ENCODE peak calls at places on chromosomes 5 and 9, in ten cellular contexts. V is tibial nerve; S is Peyer's patch; W is CD8-positive, alpha-beta memory T cell; U is mesenchymal stem cell; O is stomach; G is transverse colon; H is H7; R is fibroblast of lung; Z is breast epithelium. I is an unnamed sample. For H3K36me3, the result is how much of the 10 kb centered on the place peaks cover.

GRCh38 chr5:1315709-1316587 is 21.1 kb upstream of the TERT start:
- DNase-seq in V (no peak), S (peak), W (peak), U (no peak), O (peak), G (peak), H (peak), R (peak), Z (peak), I (no peak)

GRCh38 chr5:1786621-1787471 is 12.8 kb downstream of the MRPL36 start:
- DNase-seq in V (no peak), S (no peak), W (no peak), U (no peak), O (no peak), G (no peak), H (peak), R (no peak), Z (peak), I (no peak)

GRCh38 chr5:66080664-66081063 is 63.4 kb upstream of the SREK1 start:
- DNase-seq in V (no peak), S (no peak), W (no peak), U (no peak), O (no peak), G (no peak), H (no peak), R (peak), Z (no peak), I (no peak)

GRCh38 chr9:134601764-134602163 is 39.8 kb upstream of the COL5A1 start:
- DNase-seq in V (peak), S (peak), W (no peak), U (peak), O (no peak), G (no peak), H (no peak), R (peak), Z (no peak), I (no peak)

GRCh38 chr9:127905788-127906191 is 6.4 kb upstream of the ST6GALNAC6 start:
- DNase-seq in V (no peak), S (peak), W (peak), U (no peak), O (no peak), G (peak), H (peak), R (no peak), Z (no peak), I (no peak)

GRCh38 chr9:131140112-131140511 is 14.7 kb downstream of the NUP214 start:
- DNase-seq in V (no peak), S (no peak), W (no peak), U (no peak), O (no peak), G (no peak), H (no peak), R (no peak), Z (no peak), I (no peak)

GRCh38 chr5:171840066-171840465 is 54.4 kb downstream of the SMIM23 start:
- DNase-seq in V (no peak), S (no peak), W (no peak), U (no peak), O (no peak), G (no peak), H (peak), R (no peak), Z (no peak), I (no peak)

GRCh38 chr5:39570418-39571027 is 145.7 kb upstream of the DAB2 start:
- DNase-seq in V (no peak), S (no peak), W (no peak), U (peak), O (no peak), G (no peak), H (peak), R (peak), Z (no peak), I (no peak)

GRCh38 chr9:97555164-97555563 is 53.7 kb downstream of the TMOD1 start:
- DNase-seq in V (peak), S (no peak), W (no peak), U (no peak), O (no peak), G (no peak), H (peak), R (peak), Z (no peak), I (no peak)

GRCh38 chr5:180639743-180640300 is 9.6 kb downstream of the FLT4 start:
- DNase-seq in V (no peak), S (no peak), W (no peak), U (no peak), O (no peak), G (peak), H (no peak), R (no peak), Z (peak), I (no peak)

GRCh38 chr9:7259544-7260241 is 501.9 kb downstream of the KDM4C start:
- DNase-seq in V (no peak), S (no peak), W (no peak), U (no peak), O (no peak), G (no peak), H (peak), R (no peak), Z (no peak), I (no peak)

GRCh38 chr9:83062011-83062652 is 810 bp downstream of the RASEF start:
- DNase-seq in V (no peak), S (no peak), W (no peak), U (peak), O (peak), G (peak), H (peak), R (peak), Z (peak), I (no peak)

GRCh38 chr5:176162206-176162605 is 76.0 kb upstream of the SIMC1 start:
- DNase-seq in V (no peak), S (no peak), W (no peak), U (no peak), O (peak), G (no peak), H (no peak), R (no peak), Z (no peak), I (no peak)

GRCh38 chr5:33229216-33229615 is 211.5 kb upstream of the TARS1 start:
- DNase-seq in V (no peak), S (no peak), W (no peak), U (no peak), O (no peak), G (no peak), H (no peak), R (no peak), Z (no peak), I (no peak)

GRCh38 chr5:94972268-94972667 is 312.6 kb downstream of the MCTP1 start:
- DNase-seq in V (no peak), S (no peak), W (no peak), U (no peak), O (no peak), G (no peak), H (no peak), R (no peak), Z (no peak), I (no peak)

GRCh38 chr9:34454571-34455065 is 3.8 kb downstream of the FAM219A start:
- DNase-seq in V (no peak), S (no peak), W (no peak), U (peak), O (no peak), G (no peak), H (peak), R (peak), Z (no peak), I (no peak)

GRCh38 chr5:133287500-133287899 is 235.7 kb downstream of the HSPA4 start:
- DNase-seq in V (peak), S (peak), W (no peak), U (peak), O (peak), G (peak), H (peak), R (peak), Z (no peak), I (no peak)

GRCh38 chr9:127562841-127563523 is 49.1 kb upstream of the STXBP1 start:
- DNase-seq in V (no peak), S (no peak), W (no peak), U (peak), O (no peak), G (no peak), H (peak), R (peak), Z (no peak), I (no peak)

GRCh38 chr5:141947366-141947765 is 10.6 kb downstream of the PCDH12 start:
- DNase-seq in V (no peak), S (no peak), W (no peak), U (no peak), O (no peak), G (no peak), H (no peak), R (no peak), Z (no peak), I (no peak)

GRCh38 chr9:134455951-134456739 is 129.9 kb downstream of the RXRA start:
- DNase-seq in V (peak), S (peak), W (peak), U (peak), O (peak), G (peak), H (no peak), R (peak), Z (peak), I (peak)

GRCh38 chr5:94613583-94613982 is 4.8 kb downstream of the KIAA0825 start:
- DNase-seq in V (no peak), S (no peak), W (no peak), U (peak), O (no peak), G (no peak), H (peak), R (peak), Z (no peak), I (no peak)

GRCh38 chr9:117718701-117719100 is 14.5 kb downstream of the TLR4 start:
- DNase-seq in V (no peak), S (no peak), W (no peak), U (peak), O (no peak), G (no peak), H (no peak), R (no peak), Z (no peak), I (no peak)

GRCh38 chr9:134895849-134896833 is 15.5 kb downstream of the FCN2 start:
- DNase-seq in V (peak), S (peak), W (no peak), U (peak), O (peak), G (no peak), H (no peak), R (peak), Z (peak), I (no peak)

GRCh38 chr9:95935861-95936578 is 60.5 kb downstream of the ERCC6L2 start:
- DNase-seq in V (no peak), S (no peak), W (no peak), U (no peak), O (no peak), G (no peak), H (no peak), R (no peak), Z (no peak), I (no peak)

GRCh38 chr5:63094730-63095129 is 516.1 kb downstream of the LRRC70 start:
- DNase-seq in V (no peak), S (no peak), W (no peak), U (no peak), O (no peak), G (no peak), H (no peak), R (no peak), Z (no peak), I (no peak)

GRCh38 chr5:14208071-14209021 is 65.2 kb downstream of the TRIO start:
- DNase-seq in V (no peak), S (no peak), W (no peak), U (peak), O (no peak), G (peak), H (no peak), R (peak), Z (no peak), I (no peak)

GRCh38 chr5:153866176-153866575 is 172.5 kb downstream of the FAM114A2 start:
- DNase-seq in V (no peak), S (no peak), W (no peak), U (no peak), O (no peak), G (no peak), H (no peak), R (no peak), Z (no peak), I (no peak)

GRCh38 chr5:40288791-40289475 is 390.8 kb upstream of the PTGER4 start:
- DNase-seq in V (no peak), S (no peak), W (no peak), U (peak), O (no peak), G (no peak), H (no peak), R (peak), Z (no peak), I (no peak)

DNA sequence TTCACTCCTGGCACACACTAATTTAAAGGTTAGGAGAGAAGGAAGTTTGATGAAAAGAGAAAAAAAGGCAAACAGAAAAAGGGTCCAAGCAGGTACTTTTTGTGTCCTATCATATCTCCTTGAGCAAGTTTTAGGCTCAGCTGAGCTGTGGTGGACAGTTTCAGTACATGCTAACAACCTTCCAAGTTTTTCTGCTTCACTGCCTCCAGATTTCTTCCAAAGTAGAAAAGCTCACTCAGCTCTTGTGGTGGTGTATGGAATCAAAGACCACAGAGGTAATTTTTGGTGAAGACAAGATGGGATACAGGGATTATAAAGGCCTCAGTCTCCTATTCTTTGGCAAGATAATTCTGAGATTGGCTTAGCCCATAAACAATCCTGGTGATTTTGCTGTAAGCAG is 921.8 kb downstream of the NR2F1-AS1 start:
- DNase-seq in V (no peak), S (no peak), W (no peak), U (no peak), O (no peak), G (no peak), H (no peak), R (no peak), Z (no peak), I (no peak)
- H3K4me3 ChIP-seq in V (no peak), S (no peak), W (no peak), U (no peak), O (no peak), G (no peak), H (no peak), R (no peak), Z (no peak), I (no peak)

DNA sequence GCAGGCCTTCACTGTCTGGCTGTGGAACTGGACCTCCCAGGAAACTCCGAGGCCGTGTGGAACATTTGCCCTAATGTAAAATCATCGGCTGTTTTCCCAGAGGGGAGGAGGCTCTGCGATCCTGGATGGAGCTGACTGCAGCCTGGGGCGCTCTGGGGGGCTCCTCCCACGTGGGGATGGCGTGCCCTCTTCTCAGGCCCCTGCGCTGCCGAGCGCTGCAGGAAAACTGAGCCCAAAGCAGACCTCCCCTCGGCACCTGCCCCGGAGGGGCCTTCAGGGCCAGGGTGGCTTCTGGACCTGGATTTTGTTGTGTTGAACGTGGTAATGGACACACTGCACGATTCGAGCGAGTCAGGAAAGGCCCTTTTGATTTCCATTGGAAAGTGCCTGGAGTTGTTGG is 23.9 kb downstream of the HNRNPH1 start:
- DNase-seq in V (no peak), S (no peak), W (no peak), U (no peak), O (no peak), G (no peak), H (no peak), R (no peak), Z (no peak), I (no peak)
- H3K36me3 ChIP-seq in V (under half), S (half or more), W (under half), U (half or more), O (half or more), G (under half), H (under half), R (under half), Z (under half), I (under half)

GRCh38 chr5:6766558-6767191 is 53.4 kb downstream of the TENT4A start:
- DNase-seq in V (peak), S (no peak), W (no peak), U (peak), O (peak), G (peak), H (no peak), R (peak), Z (peak), I (peak)
- H3K4me3 ChIP-seq in V (no peak), S (no peak), W (no peak), U (no peak), O (peak), G (no peak), H (no peak), R (no peak), Z (no peak), I (no peak)

GRCh38 chr5:5475967-5476366 is 53.5 kb downstream of the ICE1 start:
- DNase-seq in V (no peak), S (no peak), W (no peak), U (no peak), O (no peak), G (no peak), H (no peak), R (no peak), Z (no peak), I (no peak)
- H3K36me3 ChIP-seq in V (under half), S (under half), W (under half), U (half or more), O (under half), G (under half), H (under half), R (under half), Z (under half), I (under half)

GRCh38 chr5:173327948-173328895 is at the start of gene STC2:
- DNase-seq in V (peak), S (no peak), W (no peak), U (peak), O (peak), G (peak), H (peak), R (peak), Z (peak), I (peak)
- H3K4me3 ChIP-seq in V (peak), S (peak), W (no peak), U (peak), O (peak), G (peak), H (peak), R (peak), Z (peak), I (peak)

GRCh38 chr5:138927979-138928378 is 52.8 kb upstream of the LRRTM2 start:
- DNase-seq in V (no peak), S (no peak), W (no peak), U (no peak), O (peak), G (peak), H (no peak), R (peak), Z (no peak), I (no peak)
- H3K36me3 ChIP-seq in V (under half), S (half or more), W (under half), U (half or more), O (half or more), G (under half), H (under half), R (under half), Z (under half), I (under half)

GRCh38 chr9:88994820-88995180 is 3.5 kb downstream of the S1PR3 start:
- DNase-seq in V (no peak), S (no peak), W (no peak), U (peak), O (no peak), G (no peak), H (no peak), R (peak), Z (no peak), I (no peak)
- H3K4me3 ChIP-seq in V (no peak), S (no peak), W (no peak), U (no peak), O (peak), G (no peak), H (no peak), R (no peak), Z (no peak), I (no peak)

GRCh38 chr5:6752236-6752635 is 39.0 kb downstream of the TENT4A start:
- DNase-seq in V (no peak), S (no peak), W (no peak), U (no peak), O (no peak), G (no peak), H (no peak), R (no peak), Z (no peak), I (no peak)

GRCh38 chr5:6752782-6753181 is 39.5 kb downstream of the TENT4A start:
- DNase-seq in V (no peak), S (no peak), W (no peak), U (no peak), O (no peak), G (no peak), H (no peak), R (no peak), Z (no peak), I (no peak)

GRCh38 chr5:6755519-6755918 is 42.3 kb downstream of the TENT4A start:
- DNase-seq in V (no peak), S (no peak), W (no peak), U (no peak), O (no peak), G (no peak), H (no peak), R (no peak), Z (no peak), I (no peak)

GRCh38 chr5:6754766-6755165 is 41.5 kb downstream of the TENT4A start:
- DNase-seq in V (no peak), S (no peak), W (no peak), U (no peak), O (no peak), G (no peak), H (no peak), R (no peak), Z (no peak), I (no peak)

GRCh38 chr5:6753851-6754250 is 40.6 kb downstream of the TENT4A start:
- DNase-seq in V (no peak), S (no peak), W (no peak), U (no peak), O (no peak), G (no peak), H (no peak), R (no peak), Z (no peak), I (no peak)
- H3K36me3 ChIP-seq in V (under half), S (half or more), W (half or more), U (half or more), O (half or more), G (under half), H (under half), R (under half), Z (under half), I (under half)

DNA sequence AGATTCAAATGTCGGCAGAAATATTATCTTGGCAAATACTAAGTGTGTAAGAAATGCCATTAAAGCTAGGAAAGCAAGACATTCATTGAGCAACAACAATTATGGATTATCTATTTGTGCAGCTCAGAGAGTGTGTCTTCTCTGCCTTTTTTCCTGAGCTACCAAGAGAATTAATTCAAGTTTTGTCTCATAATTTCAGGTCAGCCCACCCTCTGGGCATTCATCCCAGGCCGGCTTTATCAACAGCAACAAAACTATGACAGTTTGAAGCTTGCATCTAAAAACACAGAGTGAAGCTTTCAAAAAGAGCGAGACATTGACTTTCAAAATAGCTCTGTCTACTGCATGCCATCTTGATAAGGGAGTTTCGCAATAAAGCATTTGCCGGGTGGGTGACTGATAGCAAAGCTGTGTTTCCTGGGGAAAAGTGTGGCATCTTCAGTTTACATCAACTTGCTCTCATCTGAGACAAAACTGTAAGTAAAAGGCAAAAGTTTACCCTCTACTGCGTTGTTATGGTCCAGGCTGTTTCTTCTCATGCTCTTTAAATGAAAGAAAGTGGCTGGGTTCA is 182.5 kb downstream of the IRX1 start:
- DNase-seq in V (no peak), S (no peak), W (no peak), U (no peak), O (no peak), G (no peak), H (no peak), R (no peak), Z (no peak), I (no peak)
- H3K4me3 ChIP-seq in V (no peak), S (no peak), W (no peak), U (no peak), O (no peak), G (no peak), H (no peak), R (no peak), Z (no peak), I (no peak)